ENCODE peak calls at places on chromosomes 1 and 21, in six cellular contexts. One of them, this sample, is unnamed.

GRCh38 chr1:96524100-96524499 is 197.5 kb upstream of the PTBP2 start:
- DNase-seq in AG04450: no peak
- DNase-seq in skeletal muscle cell: no peak
- DNase-seq in mammary epithelial cell: no peak
- DNase-seq in HCT116: no peak
- DNase-seq in thyroid gland: no peak
- DNase-seq in this sample: no peak

GRCh38 chr1:39646232-39647081 is 7.0 kb upstream of the HEYL start:
- DNase-seq in AG04450: peak
- DNase-seq in skeletal muscle cell: peak
- DNase-seq in mammary epithelial cell: no peak
- DNase-seq in HCT116: no peak
- DNase-seq in thyroid gland: no peak
- DNase-seq in this sample: no peak

GRCh38 chr1:243471754-243472725 is 216.2 kb downstream of the SDCCAG8 start:
- DNase-seq in AG04450: no peak
- DNase-seq in skeletal muscle cell: no peak
- DNase-seq in mammary epithelial cell: peak
- DNase-seq in HCT116: no peak
- DNase-seq in thyroid gland: no peak
- DNase-seq in this sample: no peak

GRCh38 chr21:44428281-44428942 is 26.9 kb upstream of the LRRC3 start:
- DNase-seq in AG04450: no peak
- DNase-seq in skeletal muscle cell: no peak
- DNase-seq in mammary epithelial cell: peak
- DNase-seq in HCT116: peak
- DNase-seq in thyroid gland: no peak
- DNase-seq in this sample: no peak

GRCh38 chr1:3084154-3084553 is 15.2 kb downstream of the PRDM16 start:
- DNase-seq in AG04450: no peak
- DNase-seq in skeletal muscle cell: no peak
- DNase-seq in mammary epithelial cell: no peak
- DNase-seq in HCT116: no peak
- DNase-seq in thyroid gland: no peak
- DNase-seq in this sample: no peak

GRCh38 chr1:75233302-75233929 is 99.2 kb downstream of the LHX8 start:
- DNase-seq in AG04450: no peak
- DNase-seq in skeletal muscle cell: no peak
- DNase-seq in mammary epithelial cell: peak
- DNase-seq in HCT116: peak
- DNase-seq in thyroid gland: no peak
- DNase-seq in this sample: no peak

GRCh38 chr1:7356079-7356478 is 415.0 kb upstream of the VAMP3 start:
- DNase-seq in AG04450: no peak
- DNase-seq in skeletal muscle cell: no peak
- DNase-seq in mammary epithelial cell: no peak
- DNase-seq in HCT116: no peak
- DNase-seq in thyroid gland: no peak
- DNase-seq in this sample: no peak

GRCh38 chr1:228830954-228831481 is 95.7 kb downstream of the RHOU start:
- DNase-seq in AG04450: peak
- DNase-seq in skeletal muscle cell: no peak
- DNase-seq in mammary epithelial cell: peak
- DNase-seq in HCT116: peak
- DNase-seq in thyroid gland: no peak
- DNase-seq in this sample: no peak

GRCh38 chr1:19869929-19870328 is 12.3 kb upstream of the OTUD3 start:
- DNase-seq in AG04450: no peak
- DNase-seq in skeletal muscle cell: no peak
- DNase-seq in mammary epithelial cell: no peak
- DNase-seq in HCT116: no peak
- DNase-seq in thyroid gland: no peak
- DNase-seq in this sample: no peak

GRCh38 chr1:212914789-212915188 is 35.6 kb upstream of the VASH2 start:
- DNase-seq in AG04450: no peak
- DNase-seq in skeletal muscle cell: no peak
- DNase-seq in mammary epithelial cell: no peak
- DNase-seq in HCT116: no peak
- DNase-seq in thyroid gland: no peak
- DNase-seq in this sample: no peak

GRCh38 chr1:80054129-80054528 is 1047.6 kb upstream of the ADGRL4 start:
- DNase-seq in AG04450: peak
- DNase-seq in skeletal muscle cell: peak
- DNase-seq in mammary epithelial cell: peak
- DNase-seq in HCT116: peak
- DNase-seq in thyroid gland: peak
- DNase-seq in this sample: no peak

GRCh38 chr21:26846036-26846931 is 1.1 kb upstream of the ADAMTS1 start:
- DNase-seq in AG04450: no peak
- DNase-seq in skeletal muscle cell: peak
- DNase-seq in mammary epithelial cell: peak
- DNase-seq in HCT116: no peak
- DNase-seq in thyroid gland: peak
- DNase-seq in this sample: no peak

GRCh38 chr1:95475686-95476457 is 241.9 kb downstream of the RWDD3 start:
- DNase-seq in AG04450: no peak
- DNase-seq in skeletal muscle cell: no peak
- DNase-seq in mammary epithelial cell: peak
- DNase-seq in HCT116: no peak
- DNase-seq in thyroid gland: no peak
- DNase-seq in this sample: no peak

GRCh38 chr1:231106347-231106746 is 55.5 kb upstream of the TRIM67 start:
- DNase-seq in AG04450: peak
- DNase-seq in skeletal muscle cell: peak
- DNase-seq in mammary epithelial cell: no peak
- DNase-seq in HCT116: no peak
- DNase-seq in thyroid gland: no peak
- DNase-seq in this sample: peak

GRCh38 chr1:6235302-6235680 is 473 bp downstream of the ICMT start:
- DNase-seq in AG04450: no peak
- DNase-seq in skeletal muscle cell: no peak
- DNase-seq in mammary epithelial cell: no peak
- DNase-seq in HCT116: no peak
- DNase-seq in thyroid gland: no peak
- DNase-seq in this sample: no peak

GRCh38 chr21:43211085-43212071 is 42.6 kb downstream of the CRYAA start:
- DNase-seq in AG04450: no peak
- DNase-seq in skeletal muscle cell: no peak
- DNase-seq in mammary epithelial cell: no peak
- DNase-seq in HCT116: peak
- DNase-seq in thyroid gland: peak
- DNase-seq in this sample: no peak

GRCh38 chr1:178509608-178510007 is 3.3 kb upstream of the TEX35 start:
- DNase-seq in AG04450: no peak
- DNase-seq in skeletal muscle cell: no peak
- DNase-seq in mammary epithelial cell: no peak
- DNase-seq in HCT116: no peak
- DNase-seq in thyroid gland: no peak
- DNase-seq in this sample: no peak

GRCh38 chr1:182249201-182249676 is 142.4 kb downstream of the GLUL start:
- DNase-seq in AG04450: no peak
- DNase-seq in skeletal muscle cell: no peak
- DNase-seq in mammary epithelial cell: no peak
- DNase-seq in HCT116: no peak
- DNase-seq in thyroid gland: peak
- DNase-seq in this sample: no peak

GRCh38 chr1:63888984-63889383 is 115.2 kb downstream of the ROR1 start:
- DNase-seq in AG04450: peak
- DNase-seq in skeletal muscle cell: peak
- DNase-seq in mammary epithelial cell: peak
- DNase-seq in HCT116: no peak
- DNase-seq in thyroid gland: no peak
- DNase-seq in this sample: no peak

GRCh38 chr21:8998946-8999681 is 1522.3 kb upstream of the TPTE start:
- DNase-seq in AG04450: no peak
- DNase-seq in skeletal muscle cell: no peak
- DNase-seq in mammary epithelial cell: no peak
- DNase-seq in HCT116: no peak
- DNase-seq in thyroid gland: no peak
- DNase-seq in this sample: no peak

GRCh38 chr1:28512058-28512611 is 6.3 kb downstream of the RCC1 start:
- DNase-seq in AG04450: no peak
- DNase-seq in skeletal muscle cell: no peak
- DNase-seq in mammary epithelial cell: no peak
- DNase-seq in HCT116: no peak
- DNase-seq in thyroid gland: no peak
- DNase-seq in this sample: no peak

GRCh38 chr1:168230709-168231108 is 4.9 kb downstream of the SFT2D2 start:
- DNase-seq in AG04450: no peak
- DNase-seq in skeletal muscle cell: no peak
- DNase-seq in mammary epithelial cell: no peak
- DNase-seq in HCT116: no peak
- DNase-seq in thyroid gland: no peak
- DNase-seq in this sample: no peak

GRCh38 chr1:168235548-168235885 is 9.7 kb downstream of the SFT2D2 start:
- DNase-seq in AG04450: no peak
- DNase-seq in skeletal muscle cell: no peak
- DNase-seq in mammary epithelial cell: no peak
- DNase-seq in HCT116: no peak
- DNase-seq in thyroid gland: no peak
- DNase-seq in this sample: no peak

GRCh38 chr1:168236836-168237611 is 11.2 kb downstream of the SFT2D2 start:
- DNase-seq in AG04450: no peak
- DNase-seq in skeletal muscle cell: no peak
- DNase-seq in mammary epithelial cell: peak
- DNase-seq in HCT116: no peak
- DNase-seq in thyroid gland: no peak
- DNase-seq in this sample: no peak

GRCh38 chr1:168235937-168236336 is 10.1 kb downstream of the SFT2D2 start:
- DNase-seq in AG04450: no peak
- DNase-seq in skeletal muscle cell: no peak
- DNase-seq in mammary epithelial cell: no peak
- DNase-seq in HCT116: no peak
- DNase-seq in thyroid gland: no peak
- DNase-seq in this sample: no peak

DNA sequence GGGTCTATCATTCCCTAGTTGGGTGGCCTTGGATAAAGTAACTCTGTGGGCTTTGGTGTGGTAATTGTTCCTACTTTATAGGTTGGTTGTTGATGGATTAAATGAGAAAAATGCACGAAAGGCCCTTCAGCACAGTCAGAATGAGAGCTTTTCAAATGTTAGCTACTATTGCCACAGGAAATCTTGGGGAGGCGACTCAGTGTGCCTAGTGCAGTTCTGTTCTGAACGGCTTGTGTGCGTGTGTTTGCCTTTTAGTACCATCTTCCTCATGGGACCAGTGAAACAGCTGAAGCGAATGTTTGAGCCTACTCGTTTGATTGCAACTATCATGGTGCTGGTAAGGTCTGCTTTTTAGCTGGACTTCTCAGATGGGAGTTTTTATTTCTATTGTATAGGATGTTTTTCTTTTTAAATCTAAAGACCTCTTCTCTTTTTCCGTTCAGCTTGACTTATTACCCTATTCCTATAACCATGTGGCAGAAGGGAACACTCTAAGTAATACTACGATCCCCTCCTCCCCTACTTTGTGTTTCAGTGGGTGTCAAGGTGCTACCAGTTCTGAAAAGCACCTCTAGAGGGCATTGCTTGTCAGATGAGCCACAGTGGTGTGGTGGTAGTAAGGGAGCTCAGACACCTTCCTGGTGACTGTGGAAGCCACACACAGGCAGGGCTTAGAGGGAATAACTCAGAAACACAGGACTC is 9.2 kb downstream of the SFT2D2 start:
- DNase-seq in AG04450: no peak
- DNase-seq in skeletal muscle cell: no peak
- DNase-seq in mammary epithelial cell: peak
- DNase-seq in HCT116: peak
- DNase-seq in thyroid gland: no peak
- DNase-seq in this sample: no peak
- H3K4me3 ChIP-seq in AG04450: no peak
- H3K4me3 ChIP-seq in skeletal muscle cell: no peak
- H3K4me3 ChIP-seq in mammary epithelial cell: no peak
- H3K4me3 ChIP-seq in HCT116: no peak
- H3K4me3 ChIP-seq in thyroid gland: no peak
- H3K4me3 ChIP-seq in this sample: no peak

DNA sequence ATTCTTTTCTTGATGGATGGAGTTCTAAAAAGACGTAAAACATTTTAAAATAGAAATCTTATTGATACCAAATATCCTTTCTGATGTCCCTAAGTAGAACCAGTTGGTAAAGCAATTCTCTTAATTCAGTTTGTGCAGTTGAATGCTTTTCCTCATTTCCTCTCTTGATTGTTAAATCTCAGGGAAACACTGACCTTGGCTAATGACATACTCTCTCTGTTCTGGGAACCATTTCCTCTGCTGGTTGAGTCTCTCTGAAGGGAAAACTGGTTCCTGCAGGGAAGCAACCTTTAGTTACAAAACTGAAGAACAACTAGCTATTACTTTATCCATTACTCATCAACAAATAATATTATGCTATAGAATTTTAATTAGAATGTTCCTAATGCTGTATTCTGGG is 36.7 kb downstream of the HLX start:
- DNase-seq in AG04450: no peak
- DNase-seq in skeletal muscle cell: no peak
- DNase-seq in mammary epithelial cell: no peak
- DNase-seq in HCT116: no peak
- DNase-seq in thyroid gland: no peak
- DNase-seq in this sample: no peak
- H3K4me3 ChIP-seq in AG04450: no peak
- H3K4me3 ChIP-seq in skeletal muscle cell: no peak
- H3K4me3 ChIP-seq in mammary epithelial cell: no peak
- H3K4me3 ChIP-seq in HCT116: no peak
- H3K4me3 ChIP-seq in thyroid gland: no peak
- H3K4me3 ChIP-seq in this sample: no peak

DNA sequence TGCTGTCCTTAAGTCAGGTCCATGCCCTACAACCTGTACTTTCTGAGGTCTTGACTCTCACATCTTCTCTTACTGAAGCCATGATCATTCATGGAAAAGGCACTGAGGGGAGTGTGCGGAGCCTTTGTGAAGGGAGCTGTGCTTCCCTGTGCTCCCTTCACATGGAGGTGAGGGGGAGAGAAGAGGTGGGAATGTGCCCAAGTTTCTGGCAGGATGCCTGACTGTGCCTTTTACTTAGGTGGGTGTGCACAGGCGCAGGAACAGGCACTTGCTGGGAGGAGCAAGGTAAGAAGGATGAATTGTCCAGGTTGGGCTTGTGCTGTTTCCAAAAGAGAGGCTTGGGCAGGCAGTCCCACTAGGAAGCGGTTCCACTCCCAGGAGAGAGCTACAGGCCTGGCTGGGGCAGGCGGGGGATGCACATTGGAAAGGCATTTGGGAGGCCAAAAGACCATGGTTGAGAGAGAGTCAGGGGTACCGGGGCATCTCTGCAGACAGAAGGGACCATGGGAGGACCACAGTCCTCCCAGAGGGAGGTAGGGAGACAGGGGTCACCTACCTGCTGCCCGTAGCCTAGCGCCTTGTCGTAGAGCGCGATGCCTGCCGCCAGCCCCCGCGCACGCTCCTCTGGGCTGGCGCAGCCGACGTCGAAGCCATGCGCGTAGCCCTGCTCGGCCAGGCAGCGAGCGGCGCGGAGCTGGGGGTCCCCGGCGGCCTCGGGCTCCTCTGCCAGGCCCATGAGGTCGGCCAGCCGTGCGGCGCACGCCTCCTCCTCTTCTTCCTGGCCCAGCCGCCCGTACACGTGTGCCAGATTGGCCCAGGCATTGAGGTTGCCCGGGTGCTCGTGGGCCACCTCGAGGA is 853 bp downstream of the TTC22 start:
- DNase-seq in AG04450: no peak
- DNase-seq in skeletal muscle cell: no peak
- DNase-seq in mammary epithelial cell: no peak
- DNase-seq in HCT116: no peak
- DNase-seq in thyroid gland: no peak
- DNase-seq in this sample: no peak
- H3K4me3 ChIP-seq in AG04450: no peak
- H3K4me3 ChIP-seq in skeletal muscle cell: no peak
- H3K4me3 ChIP-seq in mammary epithelial cell: peak
- H3K4me3 ChIP-seq in HCT116: no peak
- H3K4me3 ChIP-seq in thyroid gland: peak
- H3K4me3 ChIP-seq in this sample: no peak

GRCh38 chr1:24745711-24746582 is 700 bp downstream of the CLIC4 start:
- DNase-seq in AG04450: no peak
- DNase-seq in skeletal muscle cell: no peak
- DNase-seq in mammary epithelial cell: peak
- DNase-seq in HCT116: no peak
- DNase-seq in thyroid gland: peak
- DNase-seq in this sample: no peak
- H3K4me3 ChIP-seq in AG04450: peak
- H3K4me3 ChIP-seq in skeletal muscle cell: peak
- H3K4me3 ChIP-seq in mammary epithelial cell: peak
- H3K4me3 ChIP-seq in HCT116: peak
- H3K4me3 ChIP-seq in thyroid gland: peak
- H3K4me3 ChIP-seq in this sample: peak

This sample was measured in AG09309.